ENCODE peak calls at places on chromosome 16, in nine cellular contexts. Y is activated T-helper 1 cell treated with Interleukin-2 at 50 U/mL for 16 hours; R is EL; S is NCI-H1417; Z is hypothalamus; L is progenitor cell of endocrine pancreas; E is stimulated activated CD4-positive, alpha-beta T cell treated with anti-CD3 and anti-CD28 coated beads, Interleukin-4, amount 100 ng/mL, for 48 hours; J is HTR-8/SVneo; H is ELR. C is an unnamed sample.

GRCh38 chr16:13234999-13235398 is 333.6 kb downstream of the SHISA9 start:
- DNase-seq in R (no peak), S (no peak), H (no peak), E (no peak), L (no peak), J (no peak), Z (no peak), Y (no peak), C (no peak)

GRCh38 chr16:67100569-67101300 is 9.0 kb upstream of the PHAF1 start:
- DNase-seq in E (no peak), L (no peak), H (peak), J (peak), S (no peak), Y (no peak), R (peak), Z (no peak), C (no peak)

GRCh38 chr16:19991614-19992013 is 82.1 kb downstream of the GPR139 start:
- DNase-seq in Y (no peak), H (no peak), L (no peak), R (no peak), J (no peak), Z (no peak), S (no peak), E (no peak), C (no peak)

GRCh38 chr16:84975066-84975465 is 36.3 kb downstream of the ZDHHC7 start:
- DNase-seq in Y (no peak), R (no peak), S (no peak), L (no peak), J (no peak), Z (no peak), E (no peak), H (no peak), C (no peak)

GRCh38 chr16:26727801-26728200 is 338.9 kb upstream of the C16orf82 start:
- DNase-seq in Y (no peak), L (no peak), S (no peak), Z (no peak), H (no peak), E (no peak), J (no peak), R (no peak), C (no peak)

GRCh38 chr16:81437860-81438259 is 6.7 kb upstream of the CMIP start:
- DNase-seq in R (no peak), E (no peak), Y (no peak), L (no peak), S (no peak), H (peak), Z (no peak), J (no peak), C (no peak)

GRCh38 chr16:87641721-87642120 is 39.4 kb downstream of the JPH3 start:
- DNase-seq in S (no peak), E (no peak), Z (no peak), H (no peak), J (no peak), R (no peak), L (no peak), Y (no peak), C (no peak)

GRCh38 chr16:74184839-74185238 is 111.8 kb upstream of the PSMD7 start:
- DNase-seq in E (no peak), L (no peak), Y (no peak), Z (no peak), J (no peak), R (no peak), H (no peak), S (no peak), C (no peak)

GRCh38 chr16:70706948-70707465 is 21.2 kb upstream of the MTSS2 start:
- DNase-seq in Y (no peak), J (peak), S (no peak), R (peak), L (no peak), E (no peak), Z (no peak), H (peak), C (no peak)

GRCh38 chr16:17633146-17633966 is 162.6 kb upstream of the XYLT1 start:
- DNase-seq in J (no peak), L (no peak), Z (no peak), S (no peak), H (no peak), E (no peak), Y (no peak), R (no peak), C (no peak)

GRCh38 chr16:75309156-75309555 is 57.7 kb upstream of the BCAR1 start:
- DNase-seq in S (no peak), Z (no peak), R (no peak), L (no peak), J (no peak), E (no peak), H (no peak), Y (no peak), C (no peak)

GRCh38 chr16:89581045-89581695 is 5.6 kb downstream of the CPNE7 start:
- DNase-seq in L (no peak), H (peak), Y (no peak), E (no peak), R (peak), S (no peak), J (peak), Z (no peak), C (no peak)

GRCh38 chr16:56245197-56245596 is 53.9 kb downstream of the GNAO1 start:
- DNase-seq in S (no peak), L (no peak), Y (no peak), J (peak), Z (no peak), H (peak), R (peak), E (no peak), C (no peak)

GRCh38 chr16:46899443-46900143 is 15.4 kb downstream of the GPT2 start:
- DNase-seq in S (no peak), H (peak), E (no peak), R (peak), Y (no peak), Z (no peak), J (no peak), L (no peak), C (no peak)

GRCh38 chr16:24075929-24076716 is 180.0 kb upstream of the CACNG3 start:
- DNase-seq in S (no peak), E (peak), H (peak), Y (no peak), J (no peak), R (no peak), L (no peak), Z (no peak), C (no peak)

GRCh38 chr16:79286646-79287423 is 313.7 kb downstream of the MAF start:
- DNase-seq in R (no peak), Y (peak), E (peak), L (no peak), Z (no peak), J (no peak), S (peak), H (no peak), C (peak)

GRCh38 chr16:31474173-31474714 is 2.3 kb downstream of the TGFB1I1 start:
- DNase-seq in R (peak), Z (no peak), J (no peak), E (no peak), L (no peak), H (peak), Y (no peak), S (no peak), C (no peak)

GRCh38 chr16:53433930-53434435 is 288 bp upstream of the RBL2 start:
- DNase-seq in Y (no peak), S (no peak), E (no peak), J (no peak), R (peak), L (no peak), H (no peak), Z (no peak), C (no peak)

GRCh38 chr16:466651-467050 is 41.2 kb downstream of the RAB11FIP3 start:
- DNase-seq in S (no peak), Z (no peak), H (no peak), R (no peak), Y (no peak), J (no peak), E (no peak), L (no peak), C (no peak)

GRCh38 chr16:8674413-8675022 is at the start of gene ABAT:
- DNase-seq in Z (peak), Y (peak), H (peak), S (peak), R (peak), E (peak), L (peak), J (peak), C (peak)

GRCh38 chr16:49608801-49609200 is 235.2 kb downstream of the C16orf78 start:
- DNase-seq in L (no peak), E (no peak), H (peak), S (no peak), R (peak), J (no peak), Y (no peak), Z (no peak), C (no peak)

GRCh38 chr16:49092704-49093103 is 188.9 kb downstream of the CBLN1 start:
- DNase-seq in R (no peak), S (no peak), Y (no peak), J (no peak), L (no peak), Z (no peak), E (no peak), H (no peak), C (no peak)